ENCODE peak calls at places on chromosomes 16 and 17, in ten cellular contexts. W is GM13977; J is endothelial cell; F is HTR-8/SVneo; P is stimulated activated naive CD8-positive, alpha-beta T cell treated with anti-CD3 and anti-CD28 coated beads, Interleukin-15, Interleukin-2, amounts not matched to agents 100 U/mL and 50 U/mL, for 24 hours; S is M059J; E is left ventricle myocardium inferior; A is skeletal muscle cell; R is T1000; C is activated T-cell treated with anti-CD3 and anti-CD28 coated beads for 4 hours. M is an unnamed sample.

GRCh38 chr17:1000597-1001490 is 3.9 kb downstream of the TIMM22 start:
- DNase-seq in W (no peak), J (no peak), F (no peak), P (no peak), S (peak), E (peak), A (no peak), R (peak), C (no peak), M (no peak)

GRCh38 chr16:82657239-82657638 is 30.5 kb downstream of the CDH13 start:
- DNase-seq in W (no peak), J (no peak), F (peak), P (no peak), S (no peak), E (no peak), A (no peak), R (no peak), C (no peak), M (no peak)

GRCh38 chr17:77733576-77734296 is 224.8 kb upstream of the TNRC6C start:
- DNase-seq in W (no peak), J (no peak), F (no peak), P (no peak), S (no peak), E (no peak), A (no peak), R (no peak), C (no peak), M (no peak)

GRCh38 chr17:82832881-82833475 is 6.8 kb downstream of the ZNF750 start:
- DNase-seq in W (no peak), J (no peak), F (no peak), P (no peak), S (no peak), E (no peak), A (no peak), R (no peak), C (no peak), M (no peak)

GRCh38 chr17:59791603-59792457 is 84.4 kb downstream of the VMP1 start:
- DNase-seq in W (no peak), J (no peak), F (no peak), P (no peak), S (peak), E (no peak), A (no peak), R (no peak), C (no peak), M (no peak)

GRCh38 chr17:40474419-40475002 is 26.9 kb downstream of the TNS4 start:
- DNase-seq in W (no peak), J (no peak), F (no peak), P (no peak), S (no peak), E (no peak), A (no peak), R (no peak), C (no peak), M (no peak)

GRCh38 chr17:14337596-14338079 is 36.8 kb downstream of the HS3ST3B1 start:
- DNase-seq in W (no peak), J (no peak), F (no peak), P (peak), S (no peak), E (no peak), A (no peak), R (no peak), C (no peak), M (no peak)

GRCh38 chr16:22665048-22665797 is 148.7 kb upstream of the HS3ST2 start:
- DNase-seq in W (no peak), J (no peak), F (no peak), P (no peak), S (no peak), E (no peak), A (no peak), R (no peak), C (no peak), M (no peak)

GRCh38 chr16:269061-269796 is 6.5 kb downstream of the RGS11 start:
- DNase-seq in W (no peak), J (no peak), F (no peak), P (no peak), S (no peak), E (no peak), A (no peak), R (no peak), C (no peak), M (no peak)

GRCh38 chr16:6113749-6114148 is 1016.2 kb upstream of the EEF2KMT start:
- DNase-seq in W (no peak), J (no peak), F (no peak), P (no peak), S (no peak), E (no peak), A (no peak), R (no peak), C (no peak), M (no peak)

GRCh38 chr17:13888043-13888442 is 181.3 kb upstream of the COX10 start:
- DNase-seq in W (no peak), J (no peak), F (no peak), P (no peak), S (no peak), E (peak), A (no peak), R (no peak), C (no peak), M (no peak)

M was measured in Caco-2.